ENCODE peak calls at places on chromosomes 12 and 14, in four cellular contexts. P is GM13976, X is MM.1S, N is brain microvascular endothelial cell. G is an unnamed sample.

GRCh38 chr14:20622816-20623291 is 18.6 kb downstream of the OR6S1 start:
- DNase-seq in P (no peak), X (no peak), N (no peak), G (no peak)

GRCh38 chr12:57965766-57966165 is 24.4 kb downstream of the ATP23 start:
- DNase-seq in P (no peak), X (no peak), N (no peak), G (no peak)

GRCh38 chr12:124852329-124852831 is 11.3 kb downstream of the SCARB1 start:
- DNase-seq in P (no peak), X (no peak), N (no peak), G (no peak)

GRCh38 chr12:121003650-121004049 is 12.6 kb downstream of the C12orf43 start:
- DNase-seq in P (no peak), X (no peak), N (no peak), G (no peak)

GRCh38 chr12:69007858-69008314 is 74.9 kb upstream of the CPM start:
- DNase-seq in P (no peak), X (no peak), N (no peak), G (no peak)

GRCh38 chr14:29822430-29822709 is 105.3 kb downstream of the PRKD1 start:
- DNase-seq in P (no peak), X (no peak), N (no peak), G (no peak)

GRCh38 chr12:19248929-19249602 is 119.5 kb downstream of the PLEKHA5 start:
- DNase-seq in P (no peak), X (no peak), N (peak), G (no peak)

GRCh38 chr12:2640281-2640680 is 154.5 kb upstream of the FKBP4 start:
- DNase-seq in P (no peak), X (no peak), N (no peak), G (no peak)

GRCh38 chr14:53609009-53609408 is 347.6 kb downstream of the BMP4 start:
- DNase-seq in P (no peak), X (no peak), N (no peak), G (no peak)

GRCh38 chr12:63319936-63320633 is 169.1 kb upstream of the AVPR1A start:
- DNase-seq in P (no peak), X (no peak), N (peak), G (no peak)

GRCh38 chr12:110563702-110564470 is 19.2 kb downstream of the PPTC7 start:
- DNase-seq in P (no peak), X (no peak), N (no peak), G (no peak)

GRCh38 chr14:33839193-33840076 is 111.4 kb downstream of the EGLN3 start:
- DNase-seq in P (peak), X (peak), N (peak), G (peak)

GRCh38 chr12:80116735-80117134 is 17.4 kb downstream of the OTOGL start:
- DNase-seq in P (no peak), X (no peak), N (no peak), G (no peak)

GRCh38 chr12:64560395-64561301 is 49.6 kb upstream of the RASSF3 start:
- DNase-seq in P (no peak), X (no peak), N (peak), G (no peak)

GRCh38 chr14:91021991-91022621 is 38.3 kb downstream of the RPS6KA5 start:
- DNase-seq in P (no peak), X (no peak), N (no peak), G (no peak)

GRCh38 chr12:108633534-108634224 is at the start of gene SELPLG:
- DNase-seq in P (peak), X (peak), N (no peak), G (peak)

GRCh38 chr12:2233034-2233433 is 180.2 kb downstream of the CACNA1C start:
- DNase-seq in P (no peak), X (no peak), N (no peak), G (no peak)

GRCh38 chr12:96020314-96021003 is 14.9 kb downstream of the LTA4H start:
- DNase-seq in P (no peak), X (peak), N (no peak), G (no peak)

GRCh38 chr12:96014932-96015599 is 18.9 kb upstream of the HAL start:
- DNase-seq in P (no peak), X (no peak), N (no peak), G (no peak)

DNA sequence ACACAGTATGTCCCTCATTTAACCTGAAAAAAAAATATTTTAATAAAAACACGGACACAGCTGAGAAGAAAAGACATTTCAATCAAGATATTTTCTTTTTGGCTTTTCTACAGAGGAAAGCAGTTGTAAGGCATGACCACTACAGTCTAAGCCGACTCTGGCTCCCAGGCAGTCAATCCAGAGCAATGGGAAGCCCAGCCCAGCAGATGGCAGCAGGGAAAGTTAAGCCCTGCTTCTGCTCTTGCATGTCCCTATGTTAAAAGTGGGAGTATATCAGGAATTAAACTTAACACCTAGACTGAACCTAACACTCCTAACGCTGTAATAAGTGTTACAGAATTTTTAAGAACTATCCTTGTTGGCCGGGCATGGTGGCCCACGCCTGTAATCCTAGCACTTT is 19.5 kb upstream of the HAL start:
- DNase-seq in P (no peak), X (no peak), N (peak), G (no peak)
- TF ChIP-seq CTCF in P (no peak), X (no peak), N (peak), G (no peak)

DNA sequence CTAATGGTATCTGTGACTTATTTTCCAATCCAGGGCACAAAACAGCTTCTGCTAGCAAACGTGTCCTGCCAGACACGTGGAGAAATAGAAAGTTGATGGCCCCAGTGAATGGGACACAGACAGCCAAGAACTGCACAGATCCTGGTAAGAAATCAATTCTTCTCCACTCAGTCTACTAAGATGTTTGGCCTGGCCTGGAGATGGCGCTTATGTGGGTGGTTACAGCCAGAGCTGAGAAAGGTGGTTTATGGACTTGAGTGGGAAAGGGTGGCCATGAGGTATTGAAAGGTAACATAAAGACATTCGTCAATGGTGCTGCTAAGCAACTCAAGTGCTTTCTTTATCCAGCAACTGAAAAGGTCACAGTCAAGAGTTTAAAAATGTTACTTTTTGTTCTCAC is 2.9 kb downstream of the SLC24A4 start:
- DNase-seq in P (no peak), X (no peak), N (no peak), G (peak)
- TF ChIP-seq CTCF in P (no peak), X (no peak), N (peak), G (no peak)

DNA sequence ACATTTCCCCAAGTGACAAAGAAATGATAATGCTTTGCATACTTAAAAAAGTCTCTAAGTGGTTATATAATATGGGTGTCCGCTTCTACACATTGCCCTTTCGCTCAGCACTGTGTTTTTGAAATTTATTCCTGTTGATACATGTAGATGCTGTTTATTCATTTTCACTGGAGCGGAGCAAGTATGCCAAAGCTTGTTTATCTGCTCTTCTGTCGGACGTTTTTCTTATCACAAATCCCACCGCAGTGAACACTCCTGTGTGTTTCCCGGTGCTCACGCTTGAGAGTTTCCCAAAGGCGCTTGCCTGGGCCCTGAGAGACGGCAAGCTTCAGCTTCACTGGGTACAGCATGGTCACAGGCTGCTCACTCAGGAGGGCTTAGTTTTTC is 50.2 kb downstream of the TPCN1 start:
- DNase-seq in P (no peak), X (no peak), N (no peak), G (no peak)
- TF ChIP-seq CTCF in P (no peak), X (no peak), N (no peak), G (no peak)

GRCh38 chr12:18224745-18225144 is 36.6 kb upstream of the PIK3C2G start:
- DNase-seq in P (peak), X (peak), N (no peak), G (peak)
- TF ChIP-seq CTCF in P (peak), X (peak), N (peak), G (no peak)

DNA sequence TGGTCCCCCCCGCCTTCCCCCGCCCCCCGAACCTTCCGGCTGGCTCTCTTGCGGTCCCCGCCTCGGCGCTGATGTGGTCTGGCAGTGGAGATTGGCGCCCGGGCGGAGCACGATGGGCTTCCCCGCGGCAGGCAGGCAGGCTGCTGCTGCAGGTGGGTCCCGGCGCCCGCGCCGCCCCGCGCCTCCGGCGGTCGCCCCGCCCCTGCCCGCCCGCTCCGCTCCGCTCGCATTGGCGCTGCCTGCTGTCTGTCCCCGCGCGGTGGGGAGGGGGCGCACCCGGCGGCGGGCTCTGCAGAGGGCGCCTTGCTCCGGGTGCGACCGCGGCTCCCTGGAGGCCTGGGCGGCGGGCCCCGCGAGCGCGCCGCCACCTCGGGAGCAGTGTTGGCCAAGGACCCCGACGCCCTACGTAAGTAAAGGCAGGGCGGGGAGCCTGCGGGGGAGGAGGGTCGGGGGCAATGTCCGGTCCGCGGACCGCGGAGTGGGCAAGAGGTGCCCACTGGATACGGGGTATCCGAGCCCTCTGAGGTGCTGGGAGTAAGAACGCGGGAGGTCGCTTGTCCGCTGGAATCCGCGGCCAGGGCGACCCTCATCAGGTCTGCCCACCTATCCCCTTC is at the start of gene AKAP5:
- DNase-seq in P (peak), X (peak), N (no peak), G (peak)
- TF ChIP-seq CTCF in P (peak), X (no peak), N (no peak), G (no peak)

GRCh38 chr12:26614217-26614616 is 218.8 kb downstream of the ITPR2 start:
- DNase-seq in P (peak), X (no peak), N (no peak), G (peak)
- TF ChIP-seq CTCF in P (peak), X (peak), N (peak), G (peak)

GRCh38 chr12:131454418-131455217 is 256.3 kb upstream of the SFSWAP start:
- DNase-seq in P (peak), X (peak), N (peak), G (peak)
- TF ChIP-seq CTCF in P (peak), X (peak), N (peak), G (peak)

DNA sequence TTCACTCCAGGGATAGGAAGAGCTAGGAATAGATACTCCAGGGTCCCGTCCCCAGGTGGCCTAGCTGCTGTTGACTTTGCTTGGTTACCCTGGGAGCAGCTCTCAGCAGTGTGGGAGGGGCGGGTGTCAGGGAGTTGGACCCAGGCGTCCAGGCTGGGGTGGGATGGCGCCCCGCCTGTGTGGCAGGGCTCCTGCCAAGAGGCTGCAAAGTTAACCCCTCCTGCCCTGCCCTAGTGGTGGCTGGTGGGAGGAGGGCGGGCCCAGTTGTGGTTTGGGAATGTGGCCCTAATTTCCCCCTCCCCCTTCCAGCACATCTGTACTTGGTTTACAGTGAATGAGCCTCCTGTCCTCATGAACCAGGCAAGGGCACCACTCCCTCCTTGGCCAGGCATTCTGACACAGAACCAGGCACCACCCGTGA is 1.7 kb upstream of the RARG start:
- DNase-seq in P (no peak), X (no peak), N (no peak), G (no peak)
- TF ChIP-seq CTCF in P (no peak), X (no peak), N (peak), G (no peak)

G was measured in GM20000.